ENCODE peak calls at places on chromosome 7, in six cellular contexts. B is hypothalamus; I is stimulated activated CD4-positive, alpha-beta T cell treated with anti-CD3 and anti-CD28 coated beads, Interleukin-1b, Interleukin-23, amount 100 ng/mL, for 1 hour; S is NCI-H1105; G is head of caudate nucleus; O is sciatic nerve. N is an unnamed sample.

GRCh38 chr7:151247611-151248176 is 800 bp downstream of the SMARCD3 start:
- DNase-seq in B (no peak), I (no peak), S (no peak), G (no peak), O (no peak), N (peak; percentile 78)

GRCh38 chr7:28024786-28025334 is 155.7 kb downstream of the JAZF1 start:
- DNase-seq in B (no peak), I (no peak), S (no peak), G (no peak), O (no peak), N (no peak)

GRCh38 chr7:125136341-125136740 is 206.7 kb upstream of the POT1 start:
- DNase-seq in B (no peak), I (no peak), S (no peak), G (no peak), O (no peak), N (no peak)

GRCh38 chr7:50416509-50417299 is 33.4 kb downstream of the FIGNL1 start:
- DNase-seq in B (no peak), I (no peak), S (no peak), G (no peak), O (no peak), N (no peak)

GRCh38 chr7:74355091-74355490 is 65.9 kb downstream of the CLIP2 start:
- DNase-seq in B (no peak), I (no peak), S (no peak), G (peak; percentile 37), O (no peak), N (no peak)

GRCh38 chr7:87047-87446 is 105.3 kb upstream of the FAM20C start:
- DNase-seq in B (no peak), I (no peak), S (no peak), G (no peak), O (peak; percentile 53), N (no peak)

GRCh38 chr7:11753441-11753840 is 78.6 kb downstream of the THSD7A start:
- DNase-seq in B (no peak), I (no peak), S (no peak), G (no peak), O (no peak), N (no peak)

GRCh38 chr7:105065104-105065503 is 51.1 kb downstream of the KMT2E start:
- DNase-seq in B (no peak), I (no peak), S (no peak), G (no peak), O (no peak), N (no peak)

GRCh38 chr7:121084748-121085336 is 96.3 kb downstream of the CPED1 start:
- DNase-seq in B (no peak), I (no peak), S (no peak), G (no peak), O (no peak), N (no peak)

GRCh38 chr7:131640686-131641085 is 84.3 kb upstream of the PODXL start:
- DNase-seq in B (no peak), I (no peak), S (no peak), G (no peak), O (no peak), N (no peak)

GRCh38 chr7:23216021-23216420 is 30.6 kb upstream of the GPNMB start:
- DNase-seq in B (peak; percentile 53), I (no peak), S (no peak), G (peak; percentile 49), O (no peak), N (no peak)

GRCh38 chr7:38215734-38216670 is 38.0 kb downstream of the STARD3NL start:
- DNase-seq in B (peak; percentile 79), I (peak; percentile 46), S (peak; percentile 29), G (peak; percentile 79), O (peak; percentile 86), N (peak; percentile 58)

GRCh38 chr7:31110331-31111108 is 58.4 kb downstream of the ADCYAP1R1 start:
- DNase-seq in B (no peak), I (no peak), S (no peak), G (no peak), O (no peak), N (no peak)

GRCh38 chr7:43834463-43835251 is 34.7 kb downstream of the MRPS24 start:
- DNase-seq in B (no peak), I (no peak), S (no peak), G (no peak), O (no peak), N (no peak)

GRCh38 chr7:73442222-73442902 is 8.8 kb downstream of the FZD9 start:
- DNase-seq in B (no peak), I (no peak), S (no peak), G (no peak), O (peak; percentile 27), N (no peak)

GRCh38 chr7:106462365-106462859 is 177.6 kb upstream of the NAMPT start:
- DNase-seq in B (no peak), I (no peak), S (peak; percentile 9), G (peak; percentile 8), O (no peak), N (no peak)

GRCh38 chr7:55951637-55952351 is at the start of gene MRPS17:
- DNase-seq in B (peak; percentile 90), I (peak; percentile 69), S (peak; percentile 65), G (peak; percentile 94), O (peak; percentile 93), N (peak; percentile 99)

GRCh38 chr7:155811895-155812761 is at the start of gene SHH:
- DNase-seq in B (no peak), I (no peak), S (no peak), G (peak; percentile 59), O (no peak), N (no peak)

GRCh38 chr7:70830060-70830395 is 301.9 kb upstream of the GALNT17 start:
- DNase-seq in B (no peak), I (no peak), S (no peak), G (no peak), O (no peak), N (no peak)

GRCh38 chr7:8133955-8134733 is 127.8 kb downstream of the ICA1 start:
- DNase-seq in B (no peak), I (no peak), S (no peak), G (no peak), O (no peak), N (no peak)

GRCh38 chr7:128347573-128348147 is 4.0 kb upstream of the RBM28 start:
- DNase-seq in B (peak; percentile 62), I (no peak), S (peak; percentile 45), G (peak; percentile 71), O (no peak), N (peak; percentile 71)